ENCODE peak calls at places on chromosome 3, in nine cellular contexts. W is PC-3; Q is stimulated activated CD8-positive, alpha-beta memory T cell treated with anti-CD3 and anti-CD28 coated beads, Interleukin-4, amount 100 ng/mL, for 4 hours; H is HEK293T; Z is ureter; Y is GF-D8; M is RWPE2; C is Kasumi-1; A is NCI-H460. L is an unnamed sample.

GRCh38 chr3:155861476-155862183 is 7.4 kb upstream of the SLC33A1 start:
- DNase-seq in C (no peak), Z (no peak), M (no peak), W (peak), A (no peak), Y (no peak), Q (no peak), H (no peak), L (no peak)

GRCh38 chr3:151009981-151010380 is 37.5 kb upstream of the CLRN1 start:
- DNase-seq in H (no peak), Y (no peak), Q (no peak), Z (no peak), W (no peak), A (no peak), M (no peak), C (no peak), L (no peak)

GRCh38 chr3:86787091-86787490 is 203.9 kb downstream of the VGLL3 start:
- DNase-seq in Y (no peak), C (no peak), A (no peak), W (peak), H (no peak), M (no peak), Z (no peak), Q (no peak), L (no peak)

GRCh38 chr3:19436746-19437145 is 288.4 kb downstream of the KCNH8 start:
- DNase-seq in Z (no peak), Y (no peak), H (no peak), M (no peak), A (no peak), W (no peak), Q (no peak), C (no peak), L (no peak)

GRCh38 chr3:197468866-197469382 is 86.8 kb downstream of the BDH1 start:
- DNase-seq in Z (no peak), Q (no peak), A (no peak), W (no peak), H (no peak), Y (no peak), M (no peak), C (no peak), L (no peak)

GRCh38 chr3:64149886-64150285 is 75.4 kb downstream of the PRICKLE2 start:
- DNase-seq in H (no peak), C (no peak), W (no peak), A (no peak), Z (no peak), Q (no peak), Y (no peak), M (no peak), L (no peak)

GRCh38 chr3:55704521-55704920 is 217.4 kb upstream of the WNT5A start:
- DNase-seq in C (no peak), Z (no peak), Y (no peak), H (no peak), W (no peak), M (no peak), A (no peak), Q (no peak), L (no peak)

GRCh38 chr3:30448436-30448835 is 158.0 kb upstream of the TGFBR2 start:
- DNase-seq in Y (no peak), W (no peak), A (no peak), M (no peak), Z (no peak), Q (no peak), C (no peak), H (no peak), L (no peak)

GRCh38 chr3:13158441-13158840 is 85.2 kb upstream of the IQSEC1 start:
- DNase-seq in M (no peak), Q (no peak), Z (no peak), Y (no peak), H (no peak), C (no peak), A (no peak), W (no peak), L (no peak)

L was measured in lung.